ENCODE peak calls at places on chromosomes 11 and 22, in seven cellular contexts. H is activated CD8-positive, alpha-beta memory T cell treated with anti-CD3 and anti-CD28 coated beads, Interleukin-2, amount 10 ng/mL, durations not matched to agents 7 days and 5 days; X is OCI-LY7; W is amniotic epithelial cell; Z is KBM-7; E is smooth muscle cell of the brain vasculature; V is activated CD4-positive, alpha-beta T cell treated with anti-CD3 and anti-CD28 coated beads for 48 hours. P is an unnamed sample.

GRCh38 chr11:4551346-4551979 is 6.5 kb downstream of the OR52M1 start:
- DNase-seq in Z (peak; percentile 55), H (no peak), W (no peak), V (peak; percentile 4), X (no peak), E (no peak), P (no peak)

GRCh38 chr22:26065847-26066246 is 103.4 kb upstream of the SEZ6L start:
- DNase-seq in E (no peak), X (no peak), V (no peak), W (no peak), H (no peak), Z (no peak), P (no peak)

GRCh38 chr11:131977854-131978253 is 607.4 kb downstream of the NTM start:
- DNase-seq in W (peak; percentile 74), X (no peak), H (no peak), E (no peak), V (no peak), Z (no peak), P (peak; percentile 41)

GRCh38 chr11:75142714-75143419 is 8.0 kb upstream of the SLCO2B1 start:
- DNase-seq in Z (peak; percentile 95), W (peak; percentile 94), X (peak; percentile 83), E (peak; percentile 75), V (peak; percentile 84), H (peak; percentile 92), P (peak; percentile 98)

GRCh38 chr11:102604875-102605274 is 20.3 kb downstream of the MMP20 start:
- DNase-seq in X (no peak), W (no peak), E (no peak), H (no peak), Z (no peak), V (no peak), P (no peak)

GRCh38 chr11:9158898-9159391 is 67.5 kb upstream of the SCUBE2 start:
- DNase-seq in W (peak; percentile 86), E (no peak), H (no peak), X (no peak), Z (no peak), V (no peak), P (no peak)

GRCh38 chr11:128522943-128523518 is 64.3 kb downstream of the ETS1 start:
- DNase-seq in V (peak; percentile 84), Z (no peak), W (no peak), E (no peak), H (peak; percentile 80), X (no peak), P (no peak)

GRCh38 chr11:60165538-60165937 is 17.3 kb downstream of the MS4A6A start:
- DNase-seq in Z (no peak), E (no peak), X (no peak), W (no peak), V (peak; percentile 4), H (no peak), P (no peak)

GRCh38 chr22:41587347-41587723 is 2.3 kb downstream of the PMM1 start:
- DNase-seq in H (no peak), X (no peak), W (no peak), E (no peak), Z (no peak), V (no peak), P (no peak)

GRCh38 chr11:62015615-62016014 is 48.2 kb upstream of the FTH1 start:
- DNase-seq in V (no peak), E (no peak), Z (no peak), H (no peak), X (no peak), W (no peak), P (no peak)

GRCh38 chr11:17511571-17511970 is 32.6 kb downstream of the USH1C start:
- DNase-seq in H (no peak), X (no peak), V (no peak), Z (no peak), E (no peak), W (no peak), P (no peak)

GRCh38 chr11:128506999-128507591 is 80.3 kb downstream of the ETS1 start:
- DNase-seq in H (no peak), E (no peak), Z (no peak), X (no peak), V (peak; percentile 72), W (peak; percentile 97), P (no peak)

GRCh38 chr11:77035580-77035979 is 1.4 kb downstream of the B3GNT6 start:
- DNase-seq in E (no peak), W (peak; percentile 15), X (no peak), H (no peak), V (no peak), Z (no peak), P (no peak)

GRCh38 chr11:74695705-74696280 is 35.4 kb downstream of the CHRDL2 start:
- DNase-seq in E (no peak), Z (no peak), W (peak; percentile 64), X (no peak), H (no peak), V (no peak), P (no peak)

GRCh38 chr11:119920666-119921065 is 191.7 kb upstream of the NECTIN1 start:
- DNase-seq in X (no peak), E (no peak), H (no peak), W (no peak), V (no peak), Z (no peak), P (no peak)

GRCh38 chr11:86517557-86517956 is 142.9 kb downstream of the CCDC81 start:
- DNase-seq in Z (no peak), E (no peak), V (no peak), H (no peak), W (no peak), X (no peak), P (no peak)

GRCh38 chr11:130592056-130592455 is 143.6 kb downstream of the ADAMTS15 start:
- DNase-seq in H (no peak), X (no peak), E (no peak), Z (no peak), V (no peak), W (peak; percentile 41), P (no peak)

GRCh38 chr22:18091916-18092526 is 14.2 kb downstream of the PEX26 start:
- DNase-seq in E (no peak), H (peak; percentile 71), W (peak; percentile 80), V (peak; percentile 24), Z (no peak), X (no peak), P (no peak)

GRCh38 chr22:48065852-48066251 is 1303.4 kb downstream of the TBC1D22A start:
- DNase-seq in X (no peak), W (no peak), V (no peak), E (no peak), Z (no peak), H (no peak), P (no peak)

GRCh38 chr11:43359432-43359818 is 705 bp downstream of the TTC17 start:
- DNase-seq in H (no peak), Z (peak; percentile 51), W (peak; percentile 31), V (peak; percentile 51), X (peak; percentile 63), E (no peak), P (peak; percentile 25)

GRCh38 chr11:18384157-18384641 is 10.2 kb upstream of the LDHA start:
- DNase-seq in E (peak; percentile 67), H (no peak), W (peak; percentile 94), V (no peak), Z (peak; percentile 64), X (peak; percentile 45), P (peak; percentile 71)

GRCh38 chr11:85076535-85077330 is 550.4 kb downstream of the DLG2 start:
- DNase-seq in Z (peak; percentile 19), W (no peak), E (no peak), X (no peak), V (no peak), H (no peak), P (no peak)

GRCh38 chr22:36026741-36027140 is 1.9 kb downstream of the RBFOX2 start:
- DNase-seq in V (no peak), W (peak; percentile 43), H (no peak), Z (no peak), X (peak; percentile 40), E (no peak), P (no peak)

P was measured in HTR-8/SVneo.